ENCODE peak calls at places on chromosomes 16 and 17, in nine cellular contexts. T is NCI-H1092 treated with DMSO at 0.1 percent for 48 hours, H is Calu3, M is cardiac septum, C is NCI-H1694 treated with DMSO at 0.1 percent for 48 hours, B is HTR-8/SVneo, G is fibroblast of the conjunctiva, Y is frontal cortex, Z is AG04449. N is an unnamed sample.

GRCh38 chr16:67667817-67668494 is 1.3 kb downstream of the C16orf86 start:
- DNase-seq in T (peak; percentile 92), H (peak; percentile 93), M (peak; percentile 90), C (peak; percentile 88), B (peak; percentile 83), G (peak; percentile 89), Y (peak; percentile 85), Z (peak; percentile 54), N (peak; percentile 93)

GRCh38 chr16:71622088-71622487 is 3.9 kb upstream of the MARVELD3 start:
- DNase-seq in T (no peak), H (no peak), M (no peak), C (no peak), B (no peak), G (no peak), Y (no peak), Z (no peak), N (no peak)

GRCh38 chr16:66984902-66985311 is 3.5 kb upstream of the CES4A start:
- DNase-seq in T (no peak), H (no peak), M (no peak), C (no peak), B (no peak), G (no peak), Y (no peak), Z (no peak), N (no peak)

GRCh38 chr17:2909853-2910234 is 113.6 kb downstream of the RAP1GAP2 start:
- DNase-seq in T (no peak), H (no peak), M (no peak), C (no peak), B (no peak), G (no peak), Y (no peak), Z (no peak), N (no peak)

GRCh38 chr17:19003966-19004600 is 481 bp downstream of the FAM83G start:
- DNase-seq in T (no peak), H (peak; percentile 40), M (no peak), C (peak; percentile 48), B (peak; percentile 78), G (no peak), Y (no peak), Z (no peak), N (peak; percentile 68)

GRCh38 chr17:65049085-65049756 is 7.3 kb downstream of the GNA13 start:
- DNase-seq in T (no peak), H (no peak), M (no peak), C (no peak), B (no peak), G (no peak), Y (no peak), Z (no peak), N (no peak)

GRCh38 chr17:82283208-82283749 is 9.8 kb upstream of the CSNK1D start:
- DNase-seq in T (peak; percentile 15), H (peak; percentile 55), M (no peak), C (no peak), B (peak; percentile 91), G (no peak), Y (no peak), Z (no peak), N (no peak)

GRCh38 chr16:20327444-20328041 is at the start of gene GP2:
- DNase-seq in T (peak; percentile 46), H (no peak), M (no peak), C (no peak), B (no peak), G (no peak), Y (no peak), Z (no peak), N (no peak)

GRCh38 chr16:65005696-65006095 is 116.2 kb downstream of the CDH11 start:
- DNase-seq in T (no peak), H (no peak), M (no peak), C (no peak), B (no peak), G (no peak), Y (no peak), Z (no peak), N (no peak)

GRCh38 chr16:15983898-15984297 is 34.5 kb downstream of the ABCC1 start:
- DNase-seq in T (no peak), H (no peak), M (no peak), C (no peak), B (no peak), G (peak; percentile 47), Y (no peak), Z (no peak), N (no peak)

GRCh38 chr17:81513669-81514484 is 1.3 kb upstream of the ACTG1 start:
- DNase-seq in T (peak; percentile 73), H (peak; percentile 77), M (no peak), C (peak; percentile 42), B (no peak), G (no peak), Y (peak; percentile 67), Z (no peak), N (peak; percentile 56)

GRCh38 chr17:47239663-47240374 is 13.8 kb upstream of the ITGB3 start:
- DNase-seq in T (peak; percentile 23), H (peak; percentile 89), M (peak; percentile 89), C (no peak), B (peak; percentile 99), G (peak; percentile 76), Y (peak; percentile 45), Z (peak; percentile 96), N (peak; percentile 42)

GRCh38 chr17:63842173-63842539 is 329 bp downstream of the SMARCD2 start:
- DNase-seq in T (no peak), H (no peak), M (no peak), C (no peak), B (peak; percentile 43), G (no peak), Y (no peak), Z (no peak), N (no peak)

GRCh38 chr17:29155235-29155965 is 24.8 kb downstream of the MYO18A start:
- DNase-seq in T (no peak), H (peak; percentile 79), M (no peak), C (no peak), B (peak; percentile 86), G (no peak), Y (no peak), Z (no peak), N (peak; percentile 86)

GRCh38 chr16:52812945-52813556 is 239.6 kb downstream of the CHD9NB start:
- DNase-seq in T (no peak), H (peak; percentile 56), M (no peak), C (no peak), B (peak; percentile 73), G (peak; percentile 9), Y (no peak), Z (no peak), N (no peak)

GRCh38 chr16:65201446-65202010 is 79.7 kb upstream of the CDH11 start:
- DNase-seq in T (no peak), H (no peak), M (no peak), C (no peak), B (no peak), G (no peak), Y (no peak), Z (no peak), N (no peak)

GRCh38 chr17:1573932-1574696 is 11.5 kb upstream of the PITPNA start:
- DNase-seq in T (peak; percentile 58), H (peak; percentile 89), M (peak; percentile 93), C (peak; percentile 46), B (peak; percentile 85), G (peak; percentile 59), Y (peak; percentile 88), Z (no peak), N (peak; percentile 91)

GRCh38 chr16:49635009-49635350 is 220.9 kb downstream of the ZNF423 start:
- DNase-seq in T (no peak), H (no peak), M (peak; percentile 19), C (no peak), B (no peak), G (no peak), Y (no peak), Z (no peak), N (no peak)

GRCh38 chr16:10965440-10966039 is 21.2 kb downstream of the CLEC16A start:
- DNase-seq in T (no peak), H (no peak), M (no peak), C (no peak), B (no peak), G (no peak), Y (no peak), Z (no peak), N (no peak)

GRCh38 chr17:10041916-10042588 is 137.0 kb upstream of the RCVRN start:
- DNase-seq in T (no peak), H (no peak), M (no peak), C (no peak), B (no peak), G (no peak), Y (no peak), Z (no peak), N (no peak)

GRCh38 chr17:7440823-7441174 is 1.5 kb downstream of the FGF11 start:
- DNase-seq in T (peak; percentile 65), H (no peak), M (no peak), C (no peak), B (peak; percentile 41), G (no peak), Y (no peak), Z (no peak), N (no peak)

GRCh38 chr17:20156196-20157077 is 147.3 kb downstream of the SPECC1 start:
- DNase-seq in T (peak; percentile 23), H (peak; percentile 65), M (no peak), C (no peak), B (peak; percentile 43), G (no peak), Y (peak; percentile 54), Z (no peak), N (peak; percentile 79)

GRCh38 chr16:20944861-20945390 is 44.4 kb downstream of the LYRM1 start:
- DNase-seq in T (no peak), H (no peak), M (no peak), C (no peak), B (no peak), G (no peak), Y (no peak), Z (no peak), N (no peak)

GRCh38 chr17:37698856-37699255 is 46.0 kb downstream of the HNF1B start:
- DNase-seq in T (no peak), H (no peak), M (no peak), C (no peak), B (no peak), G (no peak), Y (no peak), Z (no peak), N (no peak)

GRCh38 chr17:55830699-55831098 is 79.8 kb downstream of the PCTP start:
- DNase-seq in T (peak; percentile 34), H (no peak), M (no peak), C (no peak), B (no peak), G (no peak), Y (no peak), Z (no peak), N (no peak)

GRCh38 chr16:24580665-24581064 is 41.3 kb downstream of the RBBP6 start:
- DNase-seq in T (no peak), H (no peak), M (no peak), C (peak; percentile 1), B (peak; percentile 29), G (peak; percentile 42), Y (no peak), Z (peak; percentile 14), N (no peak)

GRCh38 chr17:15121426-15121825 is 143.7 kb downstream of the PMP22 start:
- DNase-seq in T (no peak), H (no peak), M (no peak), C (no peak), B (no peak), G (peak; percentile 85), Y (no peak), Z (peak; percentile 34), N (no peak)

GRCh38 chr17:70089513-70090148 is 14.6 kb downstream of the KCNJ16 start:
- DNase-seq in T (peak; percentile 13), H (no peak), M (no peak), C (no peak), B (no peak), G (no peak), Y (no peak), Z (no peak), N (no peak)

GRCh38 chr16:84144301-84144858 is 597 bp downstream of the HSDL1 start:
- DNase-seq in T (peak; percentile 24), H (peak; percentile 51), M (no peak), C (no peak), B (no peak), G (no peak), Y (peak; percentile 26), Z (no peak), N (peak; percentile 62)

GRCh38 chr16:49441366-49441780 is 67.8 kb downstream of the C16orf78 start:
- DNase-seq in T (no peak), H (no peak), M (peak; percentile 84), C (peak; percentile 80), B (no peak), G (no peak), Y (no peak), Z (no peak), N (no peak)

GRCh38 chr16:87918866-87919680 is 17.3 kb downstream of the CA5A start:
- DNase-seq in T (no peak), H (no peak), M (no peak), C (no peak), B (no peak), G (no peak), Y (no peak), Z (no peak), N (no peak)

N was measured in Peyer's patch.